ENCODE peak calls at places on chromosomes 3 and 15, in nine cellular contexts. Q is endodermal cell; E is transverse colon; R is CD8-positive, alpha-beta T cell; K is pancreas; N is tibial artery; P is Panc1; V is upper lobe of left lung; C is PC-9. A is an unnamed sample.

GRCh38 chr3:106963446-106963845 is 413.8 kb upstream of the CCDC54 start:
- DNase-seq in N (no peak), R (no peak), V (no peak), K (no peak), C (no peak), P (no peak), E (no peak), Q (no peak), A (no peak)

GRCh38 chr3:123602325-123602724 is 17.5 kb upstream of the HACD2 start:
- DNase-seq in E (no peak), P (peak; percentile 45), V (no peak), R (no peak), C (peak; percentile 76), K (peak; percentile 26), Q (no peak), N (no peak), A (no peak)

GRCh38 chr3:49966233-49966942 is 26.4 kb downstream of the RBM6 start:
- DNase-seq in R (no peak), N (no peak), V (no peak), E (no peak), P (no peak), K (no peak), C (no peak), Q (no peak), A (no peak)

GRCh38 chr15:59160880-59161593 is 45.6 kb upstream of the LDHAL6B start:
- DNase-seq in N (no peak), K (no peak), E (no peak), C (peak; percentile 29), P (peak; percentile 2), Q (peak; percentile 91), V (peak; percentile 71), R (no peak), A (no peak)

GRCh38 chr3:139310474-139310933 is 33.3 kb upstream of the MRPS22 start:
- DNase-seq in N (no peak), V (no peak), P (no peak), C (peak; percentile 59), E (no peak), R (no peak), K (no peak), Q (no peak), A (no peak)

GRCh38 chr15:63672369-63672768 is 75.2 kb downstream of the FBXL22 start:
- DNase-seq in C (no peak), V (no peak), Q (no peak), K (no peak), R (no peak), P (no peak), N (no peak), E (no peak), A (no peak)

GRCh38 chr15:31193291-31193690 is 91.8 kb upstream of the TRPM1 start:
- DNase-seq in Q (no peak), N (no peak), P (no peak), R (no peak), V (peak; percentile 12), C (no peak), K (no peak), E (no peak), A (no peak)

GRCh38 chr15:54812383-54812782 is 384.4 kb downstream of the RSL24D1 start:
- DNase-seq in R (no peak), P (no peak), C (no peak), N (no peak), V (no peak), E (no peak), Q (no peak), K (peak; percentile 8), A (no peak)

GRCh38 chr3:106850429-106850828 is 526.8 kb upstream of the CCDC54 start:
- DNase-seq in V (no peak), E (no peak), K (no peak), P (no peak), Q (no peak), C (no peak), N (no peak), R (no peak), A (no peak)

GRCh38 chr3:57826286-57826951 is 70.3 kb downstream of the SLMAP start:
- DNase-seq in C (no peak), R (no peak), Q (no peak), P (no peak), E (no peak), N (no peak), V (no peak), K (no peak), A (no peak)

GRCh38 chr15:97995192-97995591 is 34.7 kb downstream of the ARRDC4 start:
- DNase-seq in Q (no peak), V (no peak), K (no peak), E (peak; percentile 47), N (no peak), R (no peak), P (no peak), C (peak; percentile 41), A (no peak)

GRCh38 chr15:82183121-82184031 is 79.2 kb downstream of the EFL1 start:
- DNase-seq in K (no peak), Q (no peak), P (no peak), V (no peak), R (no peak), E (no peak), N (no peak), C (no peak), A (no peak)

GRCh38 chr15:77985031-77985930 is 92.2 kb downstream of the TBC1D2B start:
- DNase-seq in R (no peak), N (no peak), P (no peak), E (no peak), K (no peak), C (no peak), Q (no peak), V (no peak), A (no peak)

GRCh38 chr3:177802151-177802900 is 605.0 kb upstream of the TBL1XR1 start:
- DNase-seq in V (no peak), C (no peak), K (no peak), P (no peak), E (no peak), R (no peak), Q (no peak), N (no peak), A (no peak)

GRCh38 chr15:66169023-66169422 is 84.5 kb downstream of the MEGF11 start:
- DNase-seq in Q (no peak), V (no peak), C (no peak), K (no peak), R (no peak), N (no peak), E (no peak), P (no peak), A (no peak)

DNA sequence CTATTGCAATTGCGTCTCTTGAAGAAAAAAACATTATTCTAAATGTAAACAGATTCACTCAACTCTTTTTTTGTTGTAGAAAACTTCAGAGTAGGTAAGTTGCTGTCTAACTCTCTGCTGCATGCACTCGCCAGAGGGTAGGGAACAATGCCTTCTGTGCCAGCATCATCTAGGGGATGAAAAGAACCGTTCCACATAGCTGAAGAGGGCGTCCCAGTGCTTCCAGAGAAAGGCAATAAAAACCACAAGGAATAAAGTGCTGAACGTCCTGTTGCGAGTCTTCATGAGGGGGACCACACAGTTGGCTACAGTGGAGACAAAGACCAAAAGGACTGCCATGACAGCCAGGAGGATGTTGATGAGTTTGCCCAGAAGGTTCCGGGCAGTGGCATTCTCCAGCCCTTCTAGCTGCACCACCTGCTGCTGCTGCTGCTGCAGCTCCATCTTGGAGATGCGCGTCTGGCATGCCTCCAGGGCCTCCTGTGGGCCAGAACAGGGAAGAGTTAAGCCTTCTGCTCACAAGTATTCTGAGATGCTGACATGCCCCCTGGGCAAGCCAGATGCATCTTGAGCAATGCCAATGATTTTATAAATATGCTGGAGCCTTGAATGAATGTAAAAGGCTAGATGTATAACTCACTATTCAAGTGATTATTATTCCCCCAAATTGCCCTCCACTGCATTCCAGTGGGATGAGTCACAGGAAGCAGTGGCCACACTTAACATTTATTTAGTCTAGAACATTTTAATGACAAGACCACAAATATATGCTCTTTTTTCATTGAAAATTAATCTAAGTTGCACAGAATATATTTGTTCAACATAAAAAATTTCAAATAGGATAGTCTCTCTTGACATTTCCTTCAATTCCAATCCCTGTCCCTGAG is 45.1 kb upstream of the PLXND1 start:
- DNase-seq in V (no peak), K (no peak), C (peak; percentile 83), P (no peak), E (no peak), Q (peak; percentile 78), R (no peak), N (no peak), A (no peak)
- TF ChIP-seq CTCF in V (no peak), K (no peak), C (no peak), P (peak; percentile 19), E (no peak), Q (peak; percentile 40), R (no peak), N (no peak), A (no peak)

GRCh38 chr15:70323111-70323851 is 225.6 kb upstream of the TLE3 start:
- DNase-seq in C (no peak), N (peak; percentile 78), R (no peak), Q (peak; percentile 67), V (peak; percentile 55), K (no peak), P (no peak), E (peak; percentile 51), A (no peak)
- H3K27ac ChIP-seq in C (peak overlapping the region; percentile 40), N (peak overlapping the region; percentile 44), R (no peak overlapping the region), Q (no peak overlapping the region), V (peak overlapping the region; percentile 45), K (no peak overlapping the region), P (peak overlapping the region; percentile 63), E (peak overlapping the region; percentile 71), A (no peak overlapping the region)

DNA sequence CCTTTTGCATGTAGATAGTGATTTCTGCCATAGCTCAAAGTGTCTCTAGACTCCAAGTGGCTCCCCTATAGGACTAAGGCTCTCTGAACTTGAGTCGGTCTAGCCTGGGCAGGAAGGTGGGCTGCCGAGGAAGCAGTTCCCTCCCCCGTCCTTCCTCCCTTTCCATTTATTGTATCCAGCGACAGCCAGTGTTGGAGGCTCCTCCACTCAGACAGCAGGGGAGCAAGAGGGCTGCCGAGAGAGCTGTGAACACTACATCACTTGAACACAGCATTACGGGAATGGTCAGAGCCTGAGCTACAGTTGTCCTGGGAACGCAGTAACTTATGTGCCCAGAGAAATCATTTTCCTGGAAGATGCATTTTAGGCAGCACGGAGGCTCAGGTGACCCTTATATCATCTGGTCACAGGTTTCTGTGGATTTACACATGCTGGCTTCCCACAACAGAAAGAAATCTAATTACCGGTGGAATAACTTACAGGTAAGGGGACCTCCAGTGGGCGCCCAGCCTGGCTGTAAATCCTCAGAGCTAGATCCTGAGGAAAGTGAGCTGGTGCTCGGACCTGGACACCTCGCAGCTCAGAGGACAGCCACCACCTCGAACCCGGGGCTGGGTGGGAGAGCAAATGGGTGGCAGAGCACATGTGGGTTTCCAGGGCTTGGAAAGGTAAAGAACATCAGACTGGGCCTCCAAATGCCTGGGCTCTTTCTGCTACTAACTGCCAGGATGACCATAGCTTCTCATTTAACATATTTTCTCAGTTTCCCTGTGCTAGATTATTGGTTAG is 197.1 kb downstream of the UACA start:
- DNase-seq in P (no peak), C (no peak), N (no peak), E (no peak), R (no peak), V (no peak), Q (peak; percentile 76), K (no peak), A (no peak)
- TF ChIP-seq CTCF in P (no peak), C (no peak), N (no peak), E (no peak), R (no peak), V (no peak), Q (peak; percentile 53), K (no peak), A (no peak)

DNA sequence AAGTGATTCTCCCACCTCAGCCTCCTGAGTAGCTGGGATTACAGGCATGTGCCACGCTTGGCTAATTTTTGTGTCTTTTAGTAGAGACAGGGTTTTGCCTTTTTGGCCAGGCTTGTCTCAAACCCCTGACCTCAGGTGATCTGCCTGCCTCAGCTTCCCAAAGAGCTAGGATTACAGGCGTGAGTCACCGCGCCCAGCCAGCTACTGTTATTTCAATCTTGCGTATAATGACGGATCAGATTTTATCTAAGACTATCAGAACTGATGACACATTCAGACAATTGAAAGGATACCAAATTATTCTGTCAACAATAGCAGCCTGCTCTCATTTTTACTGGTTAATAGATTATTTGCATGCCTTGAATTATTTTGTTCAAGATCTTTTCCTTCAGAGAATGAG is 612.2 kb downstream of the ZIC1 start:
- DNase-seq in N (no peak), E (no peak), C (no peak), V (no peak), K (no peak), P (no peak), R (no peak), Q (no peak), A (no peak)
- H3K27ac ChIP-seq in N (no peak overlapping the region), E (no peak overlapping the region), C (no peak overlapping the region), V (no peak overlapping the region), K (no peak overlapping the region), P (no peak overlapping the region), R (no peak overlapping the region), Q (no peak overlapping the region), A (no peak overlapping the region)

A was measured in CD4-positive, alpha-beta T cell.